ENCODE peak calls at places on chromosomes 11 and 22, in nine cellular contexts. K, V, O, Y, M, Z, X, U and C are unnamed samples.

GRCh38 chr11:63610604-63611394 is 3.4 kb downstream of the PLAAT3 start:
- DNase-seq in K (no peak), V (no peak), O (no peak), Y (no peak), M (no peak), Z (peak; percentile 63), X (no peak), U (peak; percentile 75), C (peak; percentile 20)

GRCh38 chr22:37996515-37997246 is 12.3 kb upstream of the SOX10 start:
- DNase-seq in K (no peak), V (no peak), O (no peak), Y (no peak), M (no peak), Z (no peak), X (no peak), U (no peak), C (no peak)

GRCh38 chr11:27293500-27294417 is 69.3 kb downstream of the CCDC34 start:
- DNase-seq in K (no peak), V (peak; percentile 29), O (no peak), Y (no peak), M (no peak), Z (no peak), X (no peak), U (no peak), C (no peak)

GRCh38 chr11:58675344-58676155 is 53.1 kb downstream of the CNTF start:
- DNase-seq in K (peak; percentile 68), V (peak; percentile 11), O (peak; percentile 82), Y (peak; percentile 61), M (peak; percentile 93), Z (peak; percentile 55), X (peak; percentile 76), U (peak; percentile 8), C (peak; percentile 79)

GRCh38 chr11:71992331-71992730 is 6.4 kb upstream of the IL18BP start:
- DNase-seq in K (no peak), V (no peak), O (no peak), Y (no peak), M (no peak), Z (no peak), X (no peak), U (no peak), C (no peak)

GRCh38 chr22:49765091-49765771 is 62.4 kb downstream of the BRD1 start:
- DNase-seq in K (peak; percentile 7), V (no peak), O (peak; percentile 6), Y (no peak), M (no peak), Z (no peak), X (peak; percentile 5), U (no peak), C (peak; percentile 43)

GRCh38 chr11:70854891-70855556 is 397.4 kb downstream of the SHANK2 start:
- DNase-seq in K (no peak), V (no peak), O (no peak), Y (no peak), M (no peak), Z (no peak), X (no peak), U (peak; percentile 78), C (no peak)

GRCh38 chr11:95599959-95600586 is 189.5 kb downstream of the FAM76B start:
- DNase-seq in K (no peak), V (no peak), O (peak; percentile 15), Y (no peak), M (no peak), Z (no peak), X (no peak), U (no peak), C (no peak)

GRCh38 chr22:18078329-18079041 is 695 bp downstream of the PEX26 start:
- DNase-seq in K (peak; percentile 15), V (no peak), O (peak; percentile 68), Y (peak; percentile 27), M (peak; percentile 40), Z (peak; percentile 36), X (peak; percentile 53), U (peak; percentile 53), C (no peak)

GRCh38 chr11:106306942-106307341 is 229.5 kb downstream of the AASDHPPT start:
- DNase-seq in K (no peak), V (no peak), O (no peak), Y (no peak), M (no peak), Z (no peak), X (no peak), U (no peak), C (no peak)